ENCODE peak calls at places on chromosomes 3 and 15, in ten cellular contexts. S is lower leg skin, K is mammary epithelial cell, F is astrocyte of the spinal cord, A is tibial nerve, U is AG10803, C is BE2C, P is RWPE1, G is cardiac fibroblast, Q is endothelial cell. N is an unnamed sample.

GRCh38 chr3:180011927-180012326 is 24.8 kb downstream of the PEX5L start:
- DNase-seq in Q (no peak), F (no peak), A (no peak), S (no peak), P (no peak), K (no peak), G (no peak), C (no peak), U (no peak), N (no peak)

GRCh38 chr3:71532639-71533395 is 50.7 kb downstream of the FOXP1 start:
- DNase-seq in S (no peak), Q (no peak), A (peak; percentile 57), P (peak; percentile 62), U (no peak), C (no peak), F (peak; percentile 64), K (peak; percentile 64), G (peak; percentile 47), N (peak; percentile 85)

GRCh38 chr3:135929670-135930069 is 35.9 kb upstream of the PPP2R3A start:
- DNase-seq in U (peak; percentile 74), F (peak; percentile 86), G (peak; percentile 66), C (no peak), S (no peak), P (no peak), A (peak; percentile 71), K (peak; percentile 50), Q (no peak), N (no peak)

GRCh38 chr15:71274448-71274798 is 159.2 kb downstream of the THSD4 start:
- DNase-seq in Q (no peak), S (no peak), F (no peak), A (no peak), G (no peak), K (no peak), U (no peak), P (no peak), C (no peak), N (no peak)

GRCh38 chr15:44381223-44381622 is 46.2 kb upstream of the CTDSPL2 start:
- DNase-seq in F (no peak), P (no peak), Q (no peak), K (no peak), S (no peak), U (peak; percentile 30), A (no peak), G (peak; percentile 47), C (no peak), N (no peak)

GRCh38 chr3:81910244-81910852 is 148.9 kb upstream of the GBE1 start:
- DNase-seq in P (peak; percentile 13), G (peak; percentile 50), K (peak; percentile 24), U (peak; percentile 42), Q (peak; percentile 39), A (peak; percentile 17), F (peak; percentile 46), S (no peak), C (peak; percentile 28), N (peak; percentile 29)

GRCh38 chr15:57549935-57550334 is 41.8 kb upstream of the MYZAP start:
- DNase-seq in K (no peak), A (no peak), P (no peak), U (no peak), C (no peak), Q (no peak), S (peak; percentile 17), G (no peak), F (no peak), N (no peak)

GRCh38 chr15:73944161-73945099 is 18.2 kb downstream of the LOXL1 start:
- DNase-seq in Q (no peak), A (no peak), K (no peak), F (no peak), G (no peak), S (no peak), U (peak; percentile 54), C (no peak), P (no peak), N (no peak)

GRCh38 chr3:64223809-64224570 is 1.3 kb downstream of the PRICKLE2 start:
- DNase-seq in G (peak; percentile 52), U (peak; percentile 68), F (peak; percentile 41), K (no peak), Q (no peak), C (no peak), P (no peak), A (no peak), S (no peak), N (no peak)
- TF ChIP-seq CTCF in G (no peak), U (peak; percentile 50), F (no peak), K (no peak), Q (no peak), C (peak; percentile 31), P (no peak), A (peak; percentile 25), S (no peak), N (no peak)

GRCh38 chr15:39589193-39589814 is 8.4 kb downstream of the THBS1 start:
- DNase-seq in Q (no peak), G (peak; percentile 22), P (no peak), U (no peak), K (peak; percentile 26), A (no peak), C (no peak), F (no peak), S (no peak), N (peak; percentile 8)

GRCh38 chr15:39586387-39587171 is 5.7 kb downstream of the THBS1 start:
- DNase-seq in P (no peak), G (peak; percentile 86), Q (no peak), F (peak; percentile 75), U (peak; percentile 92), K (peak; percentile 66), C (no peak), S (no peak), A (peak; percentile 48), N (peak; percentile 25)

GRCh38 chr15:39587291-39587909 is 6.5 kb downstream of the THBS1 start:
- DNase-seq in Q (no peak), S (no peak), G (peak; percentile 34), K (no peak), P (no peak), A (no peak), C (no peak), U (peak; percentile 91), F (peak; percentile 8), N (no peak)

GRCh38 chr15:39588531-39589192 is 7.8 kb downstream of the THBS1 start:
- DNase-seq in A (no peak), Q (no peak), S (no peak), K (peak; percentile 24), F (peak; percentile 9), G (no peak), U (peak; percentile 84), P (no peak), C (no peak), N (peak; percentile 7)

DNA sequence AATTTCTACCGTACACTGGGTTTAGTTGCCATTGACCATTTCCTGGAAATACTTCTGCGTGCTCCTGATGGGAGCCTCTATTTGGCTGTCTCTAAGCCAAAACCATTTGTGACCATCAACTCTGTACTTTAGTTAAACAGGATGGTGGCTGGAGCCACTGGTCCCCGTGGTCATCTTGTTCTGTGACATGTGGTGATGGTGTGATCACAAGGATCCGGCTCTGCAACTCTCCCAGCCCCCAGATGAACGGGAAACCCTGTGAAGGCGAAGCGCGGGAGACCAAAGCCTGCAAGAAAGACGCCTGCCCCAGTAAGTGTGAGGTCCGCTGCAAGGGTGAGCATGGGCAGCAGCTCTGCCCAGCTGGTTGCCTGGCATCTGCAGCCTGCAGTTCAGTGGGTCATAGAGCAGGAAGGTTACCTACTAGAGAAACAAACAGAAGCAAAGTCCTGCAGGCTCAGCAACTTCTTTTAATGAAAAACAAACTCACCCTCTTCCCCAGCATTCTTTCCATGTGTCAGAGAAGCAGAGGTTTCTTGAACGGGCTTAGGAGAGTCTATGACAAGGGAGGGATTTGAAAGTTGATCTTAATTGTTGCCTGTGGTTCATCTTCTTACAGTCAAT is 7.1 kb downstream of the THBS1 start:
- DNase-seq in U (peak; percentile 87), G (peak; percentile 37), S (no peak), A (no peak), F (peak; percentile 16), P (no peak), Q (no peak), C (no peak), K (peak; percentile 41), N (peak; percentile 10)
- TF ChIP-seq CTCF in U (no peak), G (no peak), S (no peak), A (no peak), F (no peak), P (no peak), Q (no peak), C (no peak), K (no peak), N (no peak)

GRCh38 chr3:59809016-59809415 is 759.2 kb upstream of the CFAP20DC start:
- DNase-seq in F (peak; percentile 61), C (no peak), P (no peak), Q (no peak), A (no peak), U (peak; percentile 67), K (peak; percentile 8), S (no peak), G (peak; percentile 86), N (peak; percentile 59)

GRCh38 chr3:59812188-59812587 is 762.4 kb upstream of the CFAP20DC start:
- DNase-seq in U (no peak), Q (no peak), K (no peak), G (no peak), F (no peak), C (no peak), S (no peak), A (no peak), P (no peak), N (no peak)

GRCh38 chr3:59809750-59810444 is 760.1 kb upstream of the CFAP20DC start:
- DNase-seq in K (peak; percentile 34), U (peak; percentile 39), Q (no peak), G (peak; percentile 52), P (peak; percentile 20), C (peak; percentile 20), A (peak; percentile 18), F (peak; percentile 54), S (no peak), N (peak; percentile 68)

GRCh38 chr3:59816312-59816711 is 766.5 kb upstream of the CFAP20DC start:
- DNase-seq in G (no peak), F (no peak), U (no peak), K (peak; percentile 49), P (no peak), C (no peak), Q (no peak), A (no peak), S (no peak), N (peak; percentile 77)

DNA sequence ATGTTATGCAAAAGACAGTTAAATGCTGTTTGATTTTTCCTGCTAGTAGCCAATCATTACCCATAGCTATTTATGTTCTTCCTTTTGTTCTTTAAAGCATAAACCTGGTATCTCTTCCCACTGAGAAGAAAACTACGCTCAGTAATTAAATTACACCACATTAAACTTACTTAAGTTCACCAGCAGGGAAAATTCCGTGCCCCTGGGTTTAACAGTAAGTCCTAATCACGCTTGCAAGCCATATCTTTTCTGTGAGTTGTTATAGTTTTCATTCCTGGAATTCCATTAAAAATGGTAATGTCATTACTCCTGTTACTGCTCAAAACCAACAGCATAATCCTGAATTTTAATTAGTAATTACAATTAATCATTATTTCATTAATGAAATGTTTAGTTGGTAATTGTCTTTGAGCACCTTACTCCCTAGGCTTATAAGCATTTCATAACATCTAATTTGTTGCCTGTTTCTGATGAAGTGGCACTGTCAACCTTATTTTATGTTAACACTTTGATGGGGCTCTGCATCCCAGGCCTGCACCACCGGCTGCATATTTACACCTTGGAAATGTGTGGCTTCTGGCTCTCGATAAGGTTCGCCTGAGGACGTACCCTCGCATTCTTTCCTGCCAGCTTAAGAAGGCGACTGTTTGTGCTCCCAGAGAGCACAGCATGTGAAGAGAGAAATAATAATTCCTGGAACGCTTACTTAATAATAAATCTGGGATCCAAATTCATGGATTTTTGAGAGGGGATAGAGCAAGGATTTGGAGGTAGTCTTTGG is 763.1 kb upstream of the CFAP20DC start:
- DNase-seq in F (no peak), P (no peak), G (peak; percentile 22), U (peak; percentile 25), K (no peak), Q (no peak), A (no peak), C (no peak), S (no peak), N (no peak)
- TF ChIP-seq CTCF in F (no peak), P (no peak), G (no peak), U (no peak), K (no peak), Q (no peak), A (no peak), C (no peak), S (no peak), N (no peak)

GRCh38 chr15:61106886-61107285 is 122.2 kb downstream of the RORA start:
- DNase-seq in A (no peak), U (no peak), K (no peak), F (no peak), P (no peak), C (no peak), S (no peak), Q (no peak), G (no peak), N (no peak)

GRCh38 chr15:61116830-61117229 is 112.3 kb downstream of the RORA start:
- DNase-seq in Q (no peak), S (no peak), C (no peak), F (no peak), K (no peak), A (no peak), U (no peak), P (no peak), G (no peak), N (no peak)

GRCh38 chr15:61115241-61115640 is 113.9 kb downstream of the RORA start:
- DNase-seq in U (peak; percentile 81), K (no peak), C (no peak), S (no peak), G (peak; percentile 15), A (no peak), F (peak; percentile 58), P (no peak), Q (no peak), N (no peak)

GRCh38 chr15:61115679-61116078 is 113.4 kb downstream of the RORA start:
- DNase-seq in Q (no peak), A (no peak), U (peak; percentile 22), G (peak; percentile 62), P (no peak), K (no peak), S (no peak), C (no peak), F (peak; percentile 12), N (no peak)

DNA sequence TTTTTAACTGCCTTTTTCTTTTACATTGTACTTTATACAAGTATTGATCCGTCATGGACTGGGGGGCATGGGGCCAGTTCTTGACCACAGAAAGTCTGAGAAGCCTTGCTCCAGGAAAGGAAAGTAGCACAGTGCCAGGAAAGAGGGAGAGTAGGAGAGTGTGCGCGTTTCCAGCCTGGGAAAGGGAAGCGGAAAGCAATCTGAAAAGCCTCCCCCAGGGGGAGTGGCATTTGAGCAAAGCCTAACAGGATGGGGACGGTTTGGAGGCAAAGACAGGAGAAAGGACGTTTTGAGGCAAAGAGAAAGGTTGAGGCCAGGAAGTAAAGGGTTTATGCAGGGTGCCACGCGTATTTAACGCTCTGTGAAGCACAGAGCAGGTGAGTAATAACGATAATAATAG is 116.9 kb downstream of the RORA start:
- DNase-seq in F (no peak), A (no peak), P (no peak), Q (peak; percentile 46), S (no peak), C (no peak), U (no peak), K (no peak), G (no peak), N (no peak)
- TF ChIP-seq CTCF in F (no peak), A (no peak), P (no peak), Q (peak; percentile 30), S (no peak), C (no peak), U (no peak), K (no peak), G (peak; percentile 2), N (no peak)